ENCODE peak calls at places on chromosome 13, in ten cellular contexts. One of them, this sample, is unnamed.
A peak's percentile ranks its signal among the peaks of the same experiment; 100 is the strongest.

GRCh38 chr13:114135731-114136171 is 3.3 kb upstream of the RASA3 start:
- DNase-seq in prostate gland: no peak
- DNase-seq in HepG2: no peak
- DNase-seq in tibial nerve: no peak
- DNase-seq in OCI-LY7: no peak
- DNase-seq in cardiac muscle cell: no peak
- DNase-seq in GM23338: no peak
- DNase-seq in right atrium auricular region: no peak
- DNase-seq in tibial artery: peak; percentile 53
- DNase-seq in ovary: no peak
- DNase-seq in this sample: no peak

GRCh38 chr13:33227927-33228644 is 57.5 kb downstream of the STARD13 start:
- DNase-seq in prostate gland: peak; percentile 71
- DNase-seq in HepG2: no peak
- DNase-seq in tibial nerve: no peak
- DNase-seq in OCI-LY7: no peak
- DNase-seq in cardiac muscle cell: no peak
- DNase-seq in GM23338: no peak
- DNase-seq in right atrium auricular region: no peak
- DNase-seq in tibial artery: no peak
- DNase-seq in ovary: no peak
- DNase-seq in this sample: no peak

GRCh38 chr13:33183431-33184130 is 102.0 kb downstream of the STARD13 start:
- DNase-seq in prostate gland: no peak
- DNase-seq in HepG2: no peak
- DNase-seq in tibial nerve: no peak
- DNase-seq in OCI-LY7: no peak
- DNase-seq in cardiac muscle cell: no peak
- DNase-seq in GM23338: no peak
- DNase-seq in right atrium auricular region: no peak
- DNase-seq in tibial artery: no peak
- DNase-seq in ovary: no peak
- DNase-seq in this sample: no peak

GRCh38 chr13:28137556-28137955 is 789 bp upstream of the PAN3 start:
- DNase-seq in prostate gland: peak; percentile 5
- DNase-seq in HepG2: no peak
- DNase-seq in tibial nerve: peak; percentile 10
- DNase-seq in OCI-LY7: no peak
- DNase-seq in cardiac muscle cell: peak; percentile 21
- DNase-seq in GM23338: no peak
- DNase-seq in right atrium auricular region: no peak
- DNase-seq in tibial artery: no peak
- DNase-seq in ovary: no peak
- DNase-seq in this sample: no peak

GRCh38 chr13:83780201-83780600 is 102.1 kb downstream of the SLITRK1 start:
- DNase-seq in prostate gland: no peak
- DNase-seq in HepG2: peak; percentile 27
- DNase-seq in tibial nerve: no peak
- DNase-seq in OCI-LY7: peak; percentile 4
- DNase-seq in cardiac muscle cell: peak; percentile 63
- DNase-seq in GM23338: peak; percentile 82
- DNase-seq in right atrium auricular region: no peak
- DNase-seq in tibial artery: no peak
- DNase-seq in ovary: no peak
- DNase-seq in this sample: no peak

GRCh38 chr13:32234914-32235313 is 80.2 kb downstream of the ZAR1L start:
- DNase-seq in prostate gland: no peak
- DNase-seq in HepG2: no peak
- DNase-seq in tibial nerve: no peak
- DNase-seq in OCI-LY7: no peak
- DNase-seq in cardiac muscle cell: peak; percentile 13
- DNase-seq in GM23338: no peak
- DNase-seq in right atrium auricular region: no peak
- DNase-seq in tibial artery: no peak
- DNase-seq in ovary: no peak
- DNase-seq in this sample: no peak

GRCh38 chr13:95756072-95756471 is 79.1 kb downstream of the DNAJC3 start:
- DNase-seq in prostate gland: no peak
- DNase-seq in HepG2: no peak
- DNase-seq in tibial nerve: no peak
- DNase-seq in OCI-LY7: no peak
- DNase-seq in cardiac muscle cell: peak; percentile 37
- DNase-seq in GM23338: no peak
- DNase-seq in right atrium auricular region: no peak
- DNase-seq in tibial artery: no peak
- DNase-seq in ovary: no peak
- DNase-seq in this sample: no peak

GRCh38 chr13:58583961-58584360 is 952.4 kb downstream of the PCDH17 start:
- DNase-seq in prostate gland: no peak
- DNase-seq in HepG2: no peak
- DNase-seq in tibial nerve: no peak
- DNase-seq in OCI-LY7: no peak
- DNase-seq in cardiac muscle cell: no peak
- DNase-seq in GM23338: no peak
- DNase-seq in right atrium auricular region: no peak
- DNase-seq in tibial artery: no peak
- DNase-seq in ovary: no peak
- DNase-seq in this sample: no peak

DNA sequence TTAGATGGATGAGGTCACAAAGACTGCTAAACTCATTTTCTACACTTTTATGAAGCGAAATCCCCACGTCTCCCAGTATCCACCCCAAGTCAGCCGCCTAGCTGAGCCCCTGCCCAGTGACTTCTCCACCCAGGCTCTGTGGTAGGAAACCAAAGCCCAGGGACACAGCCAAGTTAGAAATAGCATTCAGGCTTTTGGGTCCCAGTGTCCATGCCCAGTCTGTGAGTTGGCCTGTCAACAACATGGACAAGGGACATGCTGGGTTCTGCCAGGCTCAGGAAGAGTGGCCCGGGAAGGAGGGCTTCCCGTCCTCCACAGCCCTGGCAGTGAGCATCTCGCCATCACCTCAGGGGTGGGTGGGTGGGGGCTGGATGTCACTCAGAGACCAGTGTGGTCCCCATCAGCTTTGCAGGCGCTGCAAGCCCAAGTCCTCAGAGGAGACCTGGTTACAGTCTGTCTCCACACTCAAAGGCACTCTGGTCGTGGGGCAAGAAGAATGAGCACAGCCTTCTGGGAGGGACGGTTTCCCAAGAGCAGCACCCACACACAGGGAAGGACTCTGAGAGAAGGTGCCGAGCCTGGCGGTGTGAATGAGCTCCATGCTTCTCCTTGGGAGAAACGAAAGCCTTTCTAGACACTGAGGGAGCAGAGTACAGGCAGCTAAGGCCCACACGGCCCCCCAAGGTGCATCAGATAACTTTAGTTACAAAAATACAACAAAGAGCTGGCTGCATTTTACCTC is 473.8 kb downstream of the FOXO1 start:
- DNase-seq in prostate gland: no peak
- DNase-seq in HepG2: no peak
- DNase-seq in tibial nerve: no peak
- DNase-seq in OCI-LY7: no peak
- DNase-seq in cardiac muscle cell: no peak
- DNase-seq in GM23338: no peak
- DNase-seq in right atrium auricular region: no peak
- DNase-seq in tibial artery: peak; percentile 80
- DNase-seq in ovary: no peak
- DNase-seq in this sample: no peak
- H3K27ac ChIP-seq in prostate gland: peak overlapping the region; percentile 50
- H3K27ac ChIP-seq in HepG2: no peak overlapping the region
- H3K27ac ChIP-seq in tibial nerve: peak overlapping the region; percentile 95
- H3K27ac ChIP-seq in OCI-LY7: no peak overlapping the region
- H3K27ac ChIP-seq in cardiac muscle cell: no peak overlapping the region
- H3K27ac ChIP-seq in GM23338: no peak overlapping the region
- H3K27ac ChIP-seq in right atrium auricular region: peak overlapping the region; percentile 63
- H3K27ac ChIP-seq in tibial artery: peak overlapping the region; percentile 83
- H3K27ac ChIP-seq in ovary: no peak overlapping the region
- H3K27ac ChIP-seq in this sample: peak overlapping the region; percentile 89

DNA sequence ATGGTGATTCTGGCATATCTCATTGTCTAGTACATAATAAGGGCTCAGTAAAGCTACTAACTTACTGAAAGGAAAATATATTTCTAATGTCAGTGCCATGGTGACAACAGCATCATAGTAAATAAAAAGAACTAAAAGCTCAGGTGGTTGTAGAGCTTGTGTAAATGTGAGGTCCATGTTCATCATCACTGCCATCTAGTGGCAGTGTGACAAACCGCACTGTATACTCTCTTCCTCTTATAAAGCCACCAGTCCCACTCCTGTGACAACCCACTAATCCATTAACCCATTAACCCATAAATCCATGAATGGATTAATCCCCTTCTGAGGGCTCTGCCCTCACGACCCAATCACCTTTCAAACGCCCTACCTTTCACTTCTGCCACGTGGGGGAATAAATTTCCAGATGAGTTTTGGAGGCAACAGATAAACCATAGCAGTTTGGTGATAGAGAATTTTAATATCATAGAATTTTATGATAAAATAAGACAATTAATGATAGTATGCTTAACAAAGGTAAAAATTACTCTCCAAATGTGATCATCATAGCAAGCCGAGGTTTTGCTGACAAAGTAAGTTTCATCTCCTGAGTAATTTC is 160.4 kb upstream of the SGCG start:
- DNase-seq in prostate gland: peak; percentile 33
- DNase-seq in HepG2: peak; percentile 53
- DNase-seq in tibial nerve: peak; percentile 76
- DNase-seq in OCI-LY7: peak; percentile 58
- DNase-seq in cardiac muscle cell: peak; percentile 74
- DNase-seq in GM23338: peak; percentile 71
- DNase-seq in right atrium auricular region: peak; percentile 70
- DNase-seq in tibial artery: no peak
- DNase-seq in ovary: peak; percentile 37
- DNase-seq in this sample: no peak
- TF ChIP-seq CTCF in prostate gland: peak; percentile 77
- TF ChIP-seq CTCF in HepG2: peak; percentile 74
- TF ChIP-seq CTCF in tibial nerve: peak; percentile 65
- TF ChIP-seq CTCF in OCI-LY7: peak; percentile 90
- TF ChIP-seq CTCF in cardiac muscle cell: peak; percentile 86
- TF ChIP-seq CTCF in GM23338: peak; percentile 85
- TF ChIP-seq CTCF in right atrium auricular region: peak; percentile 73
- TF ChIP-seq CTCF in tibial artery: peak; percentile 68
- TF ChIP-seq CTCF in ovary: peak; percentile 64
- TF ChIP-seq CTCF in this sample: peak; percentile 54

GRCh38 chr13:46101488-46102289 is 3.1 kb downstream of the CPB2 start:
- DNase-seq in prostate gland: no peak
- DNase-seq in HepG2: no peak
- DNase-seq in tibial nerve: no peak
- DNase-seq in OCI-LY7: peak; percentile 5
- DNase-seq in cardiac muscle cell: no peak
- DNase-seq in GM23338: no peak
- DNase-seq in right atrium auricular region: no peak
- DNase-seq in tibial artery: no peak
- DNase-seq in ovary: no peak
- DNase-seq in this sample: no peak

GRCh38 chr13:46101002-46101401 is 3.8 kb downstream of the CPB2 start:
- DNase-seq in prostate gland: no peak
- DNase-seq in HepG2: no peak
- DNase-seq in tibial nerve: no peak
- DNase-seq in OCI-LY7: no peak
- DNase-seq in cardiac muscle cell: no peak
- DNase-seq in GM23338: no peak
- DNase-seq in right atrium auricular region: no peak
- DNase-seq in tibial artery: no peak
- DNase-seq in ovary: no peak
- DNase-seq in this sample: no peak

GRCh38 chr13:46103037-46103436 is 1.8 kb downstream of the CPB2 start:
- DNase-seq in prostate gland: no peak
- DNase-seq in HepG2: no peak
- DNase-seq in tibial nerve: no peak
- DNase-seq in OCI-LY7: no peak
- DNase-seq in cardiac muscle cell: no peak
- DNase-seq in GM23338: no peak
- DNase-seq in right atrium auricular region: no peak
- DNase-seq in tibial artery: no peak
- DNase-seq in ovary: no peak
- DNase-seq in this sample: no peak

GRCh38 chr13:46097663-46098062 is 7.2 kb downstream of the CPB2 start:
- DNase-seq in prostate gland: no peak
- DNase-seq in HepG2: no peak
- DNase-seq in tibial nerve: no peak
- DNase-seq in OCI-LY7: no peak
- DNase-seq in cardiac muscle cell: no peak
- DNase-seq in GM23338: no peak
- DNase-seq in right atrium auricular region: no peak
- DNase-seq in tibial artery: no peak
- DNase-seq in ovary: no peak
- DNase-seq in this sample: no peak

DNA sequence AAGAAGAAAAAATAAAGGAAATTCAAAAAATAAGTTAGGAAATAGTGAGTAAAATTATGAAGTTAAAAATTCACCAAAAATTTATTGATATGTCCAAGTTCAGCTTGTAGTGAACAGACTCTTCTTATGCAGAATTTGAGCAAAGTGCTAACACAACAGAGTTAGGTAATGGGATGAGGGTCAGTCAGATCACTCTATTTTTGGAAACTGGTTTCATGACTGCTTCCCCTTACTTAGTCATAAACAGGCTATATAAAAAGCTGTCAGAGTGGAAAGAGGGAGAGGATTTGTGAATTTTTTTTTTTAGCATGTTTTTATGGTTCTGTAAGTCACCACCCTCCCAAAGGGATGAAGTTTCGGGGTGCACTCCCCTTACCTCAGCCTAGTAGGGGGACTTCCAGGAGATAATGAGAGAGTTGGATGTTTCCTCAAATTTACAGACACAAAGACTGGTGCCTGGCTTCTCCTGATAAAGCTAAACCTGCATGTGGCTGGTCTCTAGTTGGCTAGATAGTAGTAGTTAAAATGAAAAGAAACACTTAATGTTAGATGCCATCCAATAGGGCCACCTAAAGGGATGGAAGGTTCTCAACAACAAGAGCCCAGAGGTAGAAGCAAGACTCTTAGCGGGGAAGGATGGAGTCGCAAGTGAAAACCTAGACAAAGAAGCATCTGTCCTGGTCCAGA is 4.5 kb downstream of the CPB2 start:
- DNase-seq in prostate gland: no peak
- DNase-seq in HepG2: no peak
- DNase-seq in tibial nerve: no peak
- DNase-seq in OCI-LY7: peak; percentile 2
- DNase-seq in cardiac muscle cell: no peak
- DNase-seq in GM23338: no peak
- DNase-seq in right atrium auricular region: no peak
- DNase-seq in tibial artery: no peak
- DNase-seq in ovary: no peak
- DNase-seq in this sample: no peak
- H3K36me3 ChIP-seq in prostate gland: no peaks in the 10 kb centered on the region
- H3K36me3 ChIP-seq in HepG2: peaks cover 26% of the 10 kb centered on the region
- H3K36me3 ChIP-seq in tibial nerve: no peaks in the 10 kb centered on the region
- H3K36me3 ChIP-seq in OCI-LY7: no peaks in the 10 kb centered on the region
- H3K36me3 ChIP-seq in cardiac muscle cell: no peaks in the 10 kb centered on the region
- H3K36me3 ChIP-seq in GM23338: no peaks in the 10 kb centered on the region
- H3K36me3 ChIP-seq in right atrium auricular region: no peaks in the 10 kb centered on the region
- H3K36me3 ChIP-seq in tibial artery: no peaks in the 10 kb centered on the region
- H3K36me3 ChIP-seq in ovary: no peaks in the 10 kb centered on the region
- H3K36me3 ChIP-seq in this sample: no peaks in the 10 kb centered on the region

DNA sequence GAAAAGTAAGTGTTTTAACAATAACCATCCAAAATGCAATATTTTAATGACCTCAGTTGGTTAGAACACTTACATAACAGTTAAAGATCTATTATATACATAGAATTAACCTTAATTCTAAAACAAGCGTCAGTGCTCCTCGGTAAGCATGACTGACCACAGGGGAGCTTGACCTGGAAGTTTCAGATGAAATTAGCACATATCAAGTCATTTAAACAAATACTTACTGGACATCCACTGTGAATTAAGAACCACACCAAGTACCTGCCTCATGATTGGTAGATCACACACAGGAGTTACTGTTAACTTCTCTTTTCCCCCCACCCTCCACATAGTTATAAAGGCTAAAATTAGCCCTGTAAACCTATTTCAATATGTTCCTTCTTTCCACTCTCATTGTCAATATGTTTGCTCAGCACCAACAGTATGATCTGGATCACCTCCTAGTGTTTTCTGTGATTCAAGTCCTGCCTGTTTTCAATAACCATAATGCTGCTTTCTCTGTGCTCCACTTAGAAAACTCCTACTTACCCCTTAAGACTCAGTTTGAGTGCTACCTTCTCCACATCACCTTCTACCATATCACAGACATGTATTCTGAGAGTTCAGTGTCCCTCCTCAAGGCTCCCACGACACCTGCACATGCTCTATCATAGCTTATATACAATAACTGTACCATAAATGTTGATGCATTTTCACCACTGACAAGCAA is 209.0 kb downstream of the VWA8 start:
- DNase-seq in prostate gland: peak; percentile 22
- DNase-seq in HepG2: no peak
- DNase-seq in tibial nerve: no peak
- DNase-seq in OCI-LY7: no peak
- DNase-seq in cardiac muscle cell: no peak
- DNase-seq in GM23338: no peak
- DNase-seq in right atrium auricular region: no peak
- DNase-seq in tibial artery: no peak
- DNase-seq in ovary: no peak
- DNase-seq in this sample: no peak
- H3K27ac ChIP-seq in prostate gland: peak overlapping the region; percentile 59
- H3K27ac ChIP-seq in HepG2: no peak overlapping the region
- H3K27ac ChIP-seq in tibial nerve: no peak overlapping the region
- H3K27ac ChIP-seq in OCI-LY7: no peak overlapping the region
- H3K27ac ChIP-seq in cardiac muscle cell: peak overlapping the region; percentile 33
- H3K27ac ChIP-seq in GM23338: no peak overlapping the region
- H3K27ac ChIP-seq in right atrium auricular region: peak overlapping the region; percentile 22
- H3K27ac ChIP-seq in tibial artery: no peak overlapping the region
- H3K27ac ChIP-seq in ovary: no peak overlapping the region
- H3K27ac ChIP-seq in this sample: peak overlapping the region; percentile 21

This sample was measured in lung.